ENCODE peak calls at places on chromosomes 12 and 14, in six cellular contexts. G is SK-N-SH, B is GM12892, F is K562, U is HepG2, Y is GM12878. D is an unnamed sample.

GRCh38 chr12:65673732-65674131 is 150.6 kb upstream of the HMGA2 start:
- DNase-seq in G (no peak), B (no peak), F (no peak), U (no peak), Y (no peak), D (no peak)

GRCh38 chr12:57522887-57523705 is 472 bp downstream of the MBD6 start:
- DNase-seq in G (no peak), B (no peak), F (peak), U (no peak), Y (no peak), D (no peak)

GRCh38 chr14:104682107-104682593 is 7.3 kb upstream of the INF2 start:
- DNase-seq in G (peak), B (no peak), F (no peak), U (no peak), Y (no peak), D (no peak)

GRCh38 chr14:56342419-56342901 is 224.2 kb downstream of the PELI2 start:
- DNase-seq in G (no peak), B (no peak), F (no peak), U (no peak), Y (no peak), D (no peak)

GRCh38 chr12:27666510-27666909 is 29.7 kb upstream of the REP15 start:
- DNase-seq in G (no peak), B (no peak), F (no peak), U (peak), Y (no peak), D (no peak)

GRCh38 chr14:33676135-33676566 is 274.7 kb downstream of the EGLN3 start:
- DNase-seq in G (peak), B (no peak), F (peak), U (peak), Y (no peak), D (no peak)

GRCh38 chr14:50364792-50365191 is 31.9 kb downstream of the CDKL1 start:
- DNase-seq in G (no peak), B (no peak), F (no peak), U (no peak), Y (no peak), D (no peak)

GRCh38 chr14:69814397-69814796 is 17.4 kb upstream of the SLC10A1 start:
- DNase-seq in G (no peak), B (no peak), F (no peak), U (no peak), Y (no peak), D (no peak)

GRCh38 chr12:12718382-12718761 is 1.2 kb downstream of the CDKN1B start:
- DNase-seq in G (no peak), B (no peak), F (no peak), U (no peak), Y (no peak), D (no peak)

GRCh38 chr14:56821177-56821576 is 10.9 kb upstream of the OTX2 start:
- DNase-seq in G (no peak), B (no peak), F (no peak), U (no peak), Y (no peak), D (no peak)

GRCh38 chr12:65494537-65494936 is 216.1 kb downstream of the MSRB3 start:
- DNase-seq in G (no peak), B (no peak), F (no peak), U (peak), Y (no peak), D (no peak)

GRCh38 chr12:107207931-107208515 is 114.7 kb upstream of the CRY1 start:
- DNase-seq in G (no peak), B (no peak), F (no peak), U (no peak), Y (no peak), D (no peak)

GRCh38 chr14:59918824-59919581 is 941 bp upstream of the LRRC9 start:
- DNase-seq in G (peak), B (peak), F (peak), U (peak), Y (no peak), D (no peak)

GRCh38 chr12:89461649-89462612 is 62.7 kb downstream of the GALNT4 start:
- DNase-seq in G (peak), B (no peak), F (peak), U (peak), Y (no peak), D (no peak)

GRCh38 chr14:60349663-60350365 is 100.8 kb downstream of the PPM1A start:
- DNase-seq in G (peak), B (no peak), F (peak), U (peak), Y (no peak), D (peak)

GRCh38 chr12:80943345-80943744 is 5.6 kb upstream of the LIN7A start:
- DNase-seq in G (no peak), B (no peak), F (no peak), U (peak), Y (no peak), D (no peak)

GRCh38 chr12:96131230-96131788 is 62.9 kb upstream of the ELK3 start:
- DNase-seq in G (no peak), B (no peak), F (no peak), U (no peak), Y (no peak), D (no peak)

GRCh38 chr12:6662906-6663742 is at the start of gene ING4:
- DNase-seq in G (peak), B (peak), F (peak), U (peak), Y (peak), D (peak)

GRCh38 chr14:28709571-28710305 is 56.8 kb upstream of the FOXG1 start:
- DNase-seq in G (no peak), B (no peak), F (no peak), U (no peak), Y (no peak), D (no peak)

GRCh38 chr14:94397899-94398479 is 9.6 kb upstream of the SERPINA1 start:
- DNase-seq in G (no peak), B (no peak), F (no peak), U (no peak), Y (no peak), D (no peak)

GRCh38 chr12:47775100-47775911 is 2.3 kb downstream of the SLC48A1 start:
- DNase-seq in G (no peak), B (no peak), F (peak), U (no peak), Y (no peak), D (no peak)

GRCh38 chr14:75181426-75182062 is 5.1 kb upstream of the TMED10 start:
- DNase-seq in G (no peak), B (no peak), F (no peak), U (peak), Y (no peak), D (no peak)
- TF ChIP-seq TAF1 in G (no peak), B (no peak), F (no peak), U (no peak), Y (no peak), D (no peak)

DNA sequence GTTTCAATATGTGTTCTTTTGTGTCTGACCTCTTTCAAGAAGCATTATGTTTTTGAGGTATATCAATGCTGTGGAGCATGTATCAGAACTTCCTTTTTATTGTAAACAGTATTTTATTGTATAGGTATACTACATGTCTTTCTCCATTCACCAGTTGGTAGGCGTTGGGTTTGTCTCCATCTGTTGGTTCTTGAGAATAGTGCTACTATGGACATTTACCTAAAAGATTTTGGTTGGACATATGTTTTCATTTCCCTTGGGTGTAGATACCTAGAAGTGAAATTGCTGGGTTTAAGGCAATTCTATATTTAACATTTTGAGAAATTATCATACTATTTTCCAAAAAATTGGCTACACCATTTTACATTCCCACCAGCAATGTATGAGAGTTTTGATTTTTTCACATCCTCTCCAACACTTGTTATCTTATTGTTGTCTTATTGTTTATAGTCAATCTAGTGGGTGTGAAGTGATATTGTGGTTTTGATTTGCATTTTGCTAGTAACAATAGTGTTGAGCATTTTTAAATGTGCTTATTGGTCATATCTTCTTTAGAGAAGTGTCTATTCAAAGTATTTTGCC is 409.2 kb downstream of the IPO8 start:
- DNase-seq in G (peak), B (no peak), F (no peak), U (peak), Y (no peak), D (no peak)
- TF ChIP-seq TAF1 in G (no peak), B (no peak), F (no peak), U (no peak), Y (no peak), D (no peak)

GRCh38 chr12:3551386-3551785 is 60.4 kb downstream of the PRMT8 start:
- DNase-seq in G (no peak), B (no peak), F (no peak), U (no peak), Y (no peak), D (no peak)
- TF ChIP-seq TAF1 in G (no peak), B (no peak), F (no peak), U (no peak), Y (no peak), D (no peak)

GRCh38 chr14:90500665-90501370 is 104.0 kb downstream of the CALM1 start:
- DNase-seq in G (peak), B (no peak), F (peak), U (peak), Y (no peak), D (no peak)
- TF ChIP-seq TAF1 in G (no peak), B (no peak), F (no peak), U (peak), Y (no peak), D (no peak)

GRCh38 chr12:111942557-111942956 is 70.4 kb downstream of the TMEM116 start:
- DNase-seq in G (no peak), B (no peak), F (no peak), U (no peak), Y (no peak), D (no peak)
- TF ChIP-seq TAF1 in G (no peak), B (no peak), F (no peak), U (no peak), Y (no peak), D (no peak)

DNA sequence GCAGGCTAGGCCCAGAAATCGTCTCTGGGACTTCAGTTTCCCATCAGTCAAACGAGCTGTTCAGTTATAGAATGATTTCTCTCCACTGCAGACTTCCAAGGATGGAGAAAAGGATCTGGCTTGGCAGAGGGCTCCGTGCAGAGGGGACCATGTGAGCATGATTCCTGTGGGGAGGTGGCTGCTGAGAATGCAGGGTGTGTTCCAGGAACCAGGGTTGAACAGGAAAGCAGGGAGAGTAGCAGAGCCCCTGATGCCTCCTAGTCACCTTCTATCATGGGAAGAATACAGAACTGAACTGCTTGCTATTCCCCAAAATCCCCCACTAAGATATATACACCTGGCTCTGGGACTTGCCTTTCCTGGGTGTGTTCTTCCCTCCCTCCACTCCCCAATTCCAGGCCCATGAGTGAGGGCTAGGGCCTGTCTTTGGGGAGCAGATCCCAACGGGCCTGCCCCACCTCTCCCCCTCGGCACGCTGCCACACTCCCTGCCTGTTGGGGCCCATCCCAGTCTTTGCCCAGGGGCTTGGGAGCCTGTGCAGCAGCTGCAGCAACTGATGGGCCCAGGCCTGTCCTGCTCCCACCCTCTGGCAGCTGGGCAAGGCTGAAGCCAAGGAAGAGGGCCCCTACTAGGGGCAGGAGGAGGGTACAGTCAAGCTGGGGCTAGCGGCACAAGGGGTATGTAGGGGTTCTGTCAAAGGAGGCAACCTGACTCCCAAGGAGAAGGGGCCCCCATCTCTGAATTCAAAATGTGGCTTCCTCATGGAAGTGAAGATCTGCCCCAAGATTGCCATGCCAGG is 3.3 kb downstream of the AJUBA start:
- DNase-seq in G (no peak), B (no peak), F (no peak), U (no peak), Y (no peak), D (no peak)
- TF ChIP-seq TAF1 in G (no peak), B (no peak), F (no peak), U (peak), Y (no peak), D (no peak)

DNA sequence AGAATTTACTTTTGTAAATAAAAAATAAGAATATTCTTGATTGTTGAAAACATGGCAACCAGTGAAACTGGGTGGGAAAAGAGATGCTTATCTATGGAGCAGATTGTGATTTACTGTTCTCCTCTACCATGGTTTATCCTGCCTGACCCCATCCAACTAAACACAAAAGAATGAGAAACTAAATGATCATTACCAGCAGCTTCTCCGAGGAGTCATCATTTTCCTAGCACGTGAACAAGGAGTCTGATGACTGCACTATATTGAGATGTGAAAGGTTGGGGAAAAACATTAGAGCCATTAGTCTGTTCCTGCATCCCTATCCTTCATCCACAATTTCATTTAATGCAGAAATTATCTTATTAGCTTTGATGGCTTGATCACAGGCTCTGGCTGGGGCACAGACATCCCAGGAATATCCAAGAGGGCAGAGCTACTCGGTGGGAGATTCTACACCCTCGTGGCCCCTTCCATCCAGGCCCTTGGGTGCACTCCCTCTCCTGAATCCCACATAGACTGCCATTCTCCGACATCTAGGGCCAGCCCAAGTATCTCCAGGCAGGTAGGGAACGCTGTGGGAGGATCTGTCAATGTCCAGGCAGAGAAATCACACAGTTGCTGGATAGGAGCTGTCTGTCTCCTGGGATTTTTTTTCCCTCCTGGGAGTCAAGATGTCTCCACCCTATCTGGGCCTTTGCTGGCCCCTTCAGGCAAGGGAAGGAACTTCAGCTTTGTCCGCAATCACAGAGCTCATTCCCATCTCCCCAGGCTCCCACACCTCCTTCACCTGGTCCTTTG is 43.3 kb upstream of the DHRS4 start:
- DNase-seq in G (peak), B (peak), F (peak), U (peak), Y (no peak), D (peak)
- TF ChIP-seq TAF1 in G (no peak), B (no peak), F (no peak), U (no peak), Y (no peak), D (no peak)

GRCh38 chr14:79699206-79699605 is 512.1 kb downstream of the DIO2 start:
- DNase-seq in G (no peak), B (no peak), F (no peak), U (no peak), Y (no peak), D (no peak)

GRCh38 chr14:79698218-79698617 is 513.1 kb downstream of the DIO2 start:
- DNase-seq in G (no peak), B (no peak), F (no peak), U (no peak), Y (no peak), D (no peak)

DNA sequence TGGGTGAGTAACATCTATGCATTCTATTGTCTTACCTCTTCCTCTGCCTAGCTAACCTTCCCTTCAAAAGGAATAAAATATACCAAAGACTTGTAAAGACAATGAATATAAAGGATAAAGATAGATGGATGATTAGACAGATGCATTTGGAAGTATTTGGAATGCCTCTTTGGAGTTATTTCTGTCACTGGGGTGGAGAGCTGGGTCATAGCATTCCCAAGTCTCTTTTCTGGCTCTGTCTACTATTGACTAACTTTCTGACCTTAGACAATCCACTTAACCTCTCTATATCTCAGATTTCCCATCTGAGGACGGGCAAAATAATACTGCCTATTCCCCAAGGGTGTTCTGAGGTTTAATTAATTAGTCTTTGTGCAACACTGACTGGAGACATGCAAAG is 517.4 kb downstream of the DIO2 start:
- DNase-seq in G (no peak), B (no peak), F (no peak), U (no peak), Y (no peak), D (no peak)
- TF ChIP-seq TAF1 in G (no peak), B (no peak), F (no peak), U (no peak), Y (no peak), D (no peak)

D was measured in GM12891.